ENCODE peak calls at places on chromosomes 1 and 21, in four cellular contexts. T is hepatocyte, M is AG09309, R is thyroid gland. V is an unnamed sample.

GRCh38 chr1:40372658-40373322 is 737 bp upstream of the SMAP2 start:
- DNase-seq in T (no peak), M (no peak), R (no peak), V (no peak)

GRCh38 chr1:27267153-27267552 is 32.7 kb downstream of the WDTC1 start:
- DNase-seq in T (no peak), M (no peak), R (no peak), V (peak)

GRCh38 chr1:102434421-102434820 is 437.7 kb upstream of the OLFM3 start:
- DNase-seq in T (peak), M (no peak), R (no peak), V (peak)

GRCh38 chr1:76018045-76018444 is 56.5 kb upstream of the ST6GALNAC3 start:
- DNase-seq in T (no peak), M (no peak), R (no peak), V (no peak)

GRCh38 chr21:43824250-43824882 is 35.0 kb downstream of the RRP1 start:
- DNase-seq in T (no peak), M (peak), R (no peak), V (no peak)

GRCh38 chr1:22031214-22031962 is 21.1 kb upstream of the CDC42 start:
- DNase-seq in T (peak), M (no peak), R (no peak), V (peak)

GRCh38 chr1:154178856-154179811 is 12.8 kb downstream of the TPM3 start:
- DNase-seq in T (peak), M (no peak), R (no peak), V (peak)

GRCh38 chr1:89757532-89757931 is 63.3 kb upstream of the LRRC8D start:
- DNase-seq in T (no peak), M (no peak), R (no peak), V (no peak)

GRCh38 chr21:15126948-15127347 is 62.1 kb upstream of the NRIP1 start:
- DNase-seq in T (no peak), M (no peak), R (no peak), V (no peak)

GRCh38 chr1:1290238-1290731 is 10.0 kb downstream of the SCNN1D start:
- DNase-seq in T (peak), M (no peak), R (no peak), V (no peak)

GRCh38 chr1:190170321-190170720 is 307.3 kb downstream of the BRINP3 start:
- DNase-seq in T (no peak), M (no peak), R (no peak), V (no peak)

GRCh38 chr1:183126528-183126927 is 59.5 kb upstream of the LAMC2 start:
- DNase-seq in T (no peak), M (no peak), R (no peak), V (no peak)

GRCh38 chr1:76576876-76577817 is 290.1 kb upstream of the ST6GALNAC5 start:
- DNase-seq in T (no peak), M (no peak), R (no peak), V (no peak)

GRCh38 chr1:162316187-162316586 is 60.5 kb downstream of the SPATA46 start:
- DNase-seq in T (no peak), M (no peak), R (no peak), V (no peak)

GRCh38 chr1:81706650-81707435 is 93.9 kb upstream of the ADGRL2 start:
- DNase-seq in T (no peak), M (no peak), R (no peak), V (no peak)

GRCh38 chr1:174352883-174353608 is 94.7 kb upstream of the GPR52 start:
- DNase-seq in T (no peak), M (no peak), R (no peak), V (no peak)

GRCh38 chr21:27480841-27481261 is 514.0 kb upstream of the ADAMTS5 start:
- DNase-seq in T (no peak), M (peak), R (no peak), V (no peak)

GRCh38 chr1:20430355-20431290 is 55.4 kb downstream of the CAMK2N1 start:
- DNase-seq in T (peak), M (no peak), R (peak), V (no peak)

GRCh38 chr1:84888753-84889152 is 4.3 kb downstream of the LPAR3 start:
- DNase-seq in T (no peak), M (no peak), R (no peak), V (no peak)

GRCh38 chr1:243257189-243257588 is 1.3 kb downstream of the SDCCAG8 start:
- DNase-seq in T (no peak), M (no peak), R (no peak), V (no peak)

GRCh38 chr1:211601982-211602644 is 23.2 kb upstream of the SLC30A1 start:
- DNase-seq in T (no peak), M (no peak), R (no peak), V (no peak)

GRCh38 chr1:205317311-205317917 is 4.1 kb downstream of the NUAK2 start:
- DNase-seq in T (peak), M (no peak), R (peak), V (peak)

GRCh38 chr21:46057710-46058241 is 40.1 kb upstream of the COL6A2 start:
- DNase-seq in T (no peak), M (no peak), R (no peak), V (no peak)

GRCh38 chr1:68819190-68819829 is 322.4 kb upstream of the DEPDC1 start:
- DNase-seq in T (peak), M (no peak), R (no peak), V (no peak)

GRCh38 chr1:228105269-228105995 is 2.3 kb upstream of the C1orf35 start:
- DNase-seq in T (no peak), M (no peak), R (no peak), V (peak)

GRCh38 chr1:117010310-117010969 is 8.9 kb downstream of the CD101 start:
- DNase-seq in T (no peak), M (no peak), R (no peak), V (no peak)

GRCh38 chr1:170445096-170445495 is 86.9 kb upstream of the GORAB start:
- DNase-seq in T (no peak), M (peak), R (no peak), V (no peak)

GRCh38 chr1:59552001-59552400 is 255.1 kb downstream of the FGGY start:
- DNase-seq in T (no peak), M (no peak), R (no peak), V (no peak)

GRCh38 chr1:85464497-85465098 is 361 bp downstream of the DDAH1 start:
- DNase-seq in T (peak), M (no peak), R (peak), V (peak)

GRCh38 chr1:225850370-225850769 is 31.8 kb downstream of the TMEM63A start:
- DNase-seq in T (no peak), M (no peak), R (no peak), V (no peak)

GRCh38 chr1:183871142-183871541 is 66.2 kb downstream of the RGL1 start:
- DNase-seq in T (peak), M (no peak), R (no peak), V (no peak)

GRCh38 chr1:47694011-47694890 is 256.4 kb downstream of the FOXD2 start:
- DNase-seq in T (no peak), M (no peak), R (no peak), V (no peak)

GRCh38 chr1:221217029-221217428 is 337.8 kb downstream of the HLX start:
- DNase-seq in T (no peak), M (no peak), R (no peak), V (no peak)

GRCh38 chr1:191662746-191663145 is 495.5 kb upstream of the RGS18 start:
- DNase-seq in T (no peak), M (no peak), R (no peak), V (no peak)

GRCh38 chr1:67144696-67145095 is 9.9 kb upstream of the C1orf141 start:
- DNase-seq in T (no peak), M (no peak), R (no peak), V (no peak)

GRCh38 chr1:66737836-66738235 is 14.4 kb upstream of the DYNLT5 start:
- DNase-seq in T (no peak), M (no peak), R (no peak), V (no peak)

GRCh38 chr1:179095377-179095776 is 13.5 kb downstream of the TOR3A start:
- DNase-seq in T (no peak), M (no peak), R (no peak), V (no peak)

GRCh38 chr1:109262231-109263010 is 13.1 kb downstream of the CELSR2 start:
- DNase-seq in T (no peak), M (no peak), R (no peak), V (no peak)

DNA sequence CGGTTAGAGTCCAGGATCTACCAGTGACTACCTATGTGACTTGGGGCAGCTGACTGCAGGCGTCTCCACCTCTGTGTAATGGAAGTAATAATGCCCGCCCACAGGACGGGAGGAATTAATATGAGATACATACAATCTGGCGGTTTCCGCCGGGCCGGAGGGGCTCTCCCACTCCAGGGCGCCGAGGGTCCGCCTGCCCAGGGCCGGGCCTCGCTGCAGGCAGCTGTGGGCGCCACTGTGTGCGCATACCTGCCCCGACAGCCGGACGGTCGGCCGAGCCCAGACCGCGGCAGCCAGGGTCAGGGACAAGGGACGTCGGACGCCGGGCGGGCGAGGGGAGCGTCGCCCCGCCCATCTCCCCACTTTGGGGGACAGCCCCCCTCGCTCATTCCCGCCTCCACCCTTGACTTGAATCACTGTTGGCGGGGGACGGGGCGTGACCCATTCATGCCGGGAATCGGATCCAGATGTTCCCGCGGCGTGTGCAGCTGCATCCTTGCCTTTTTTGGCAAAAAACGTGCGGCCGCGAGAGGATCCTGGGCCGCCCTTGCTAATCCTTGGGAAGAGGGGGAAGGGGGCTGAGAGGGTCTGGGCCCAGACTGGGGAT is 6.1 kb upstream of the SF3A3 start:
- DNase-seq in T (peak), M (peak), R (peak), V (peak)
- H3K4me3 ChIP-seq in T (no peak), M (peak), R (peak), V (no peak)

DNA sequence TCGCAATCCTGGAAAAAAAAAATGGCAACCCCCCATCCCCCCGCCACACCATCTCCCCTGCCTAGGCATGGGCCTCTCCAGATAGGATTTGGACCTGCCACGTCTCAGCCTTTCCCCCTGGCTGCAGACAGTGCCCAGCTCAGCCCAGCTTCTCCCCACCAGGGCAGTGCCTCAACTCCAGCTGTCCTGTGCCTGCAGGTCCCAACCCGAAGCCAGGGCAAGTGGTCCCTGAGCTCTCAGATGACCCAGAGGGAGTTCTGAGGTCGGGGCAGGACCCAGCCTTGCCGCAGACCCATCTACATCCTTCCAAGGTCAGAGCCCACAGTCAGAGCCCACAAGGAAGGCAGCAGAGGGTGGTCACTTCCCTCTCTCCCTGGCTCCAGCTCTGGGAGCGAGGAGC is 86.7 kb upstream of the POU3F1 start:
- DNase-seq in T (no peak), M (no peak), R (no peak), V (no peak)
- H3K4me3 ChIP-seq in T (no peak), M (no peak), R (no peak), V (no peak)

GRCh38 chr1:74591954-74592353 is 79.5 kb upstream of the LRRC53 start:
- DNase-seq in T (no peak), M (no peak), R (no peak), V (no peak)

GRCh38 chr1:74592580-74593355 is 80.4 kb upstream of the LRRC53 start:
- DNase-seq in T (no peak), M (no peak), R (no peak), V (no peak)

GRCh38 chr1:74593887-74594866 is 79.4 kb downstream of the ERICH3 start:
- DNase-seq in T (peak), M (no peak), R (peak), V (no peak)

GRCh38 chr1:74596770-74597169 is 76.8 kb downstream of the ERICH3 start:
- DNase-seq in T (no peak), M (no peak), R (no peak), V (no peak)
- H3K4me3 ChIP-seq in T (no peak), M (no peak), R (no peak), V (no peak)

GRCh38 chr1:151714820-151715725 is 1.5 kb downstream of the CELF3 start:
- DNase-seq in T (no peak), M (no peak), R (no peak), V (no peak)
- H3K4me3 ChIP-seq in T (no peak), M (no peak), R (no peak), V (no peak)

DNA sequence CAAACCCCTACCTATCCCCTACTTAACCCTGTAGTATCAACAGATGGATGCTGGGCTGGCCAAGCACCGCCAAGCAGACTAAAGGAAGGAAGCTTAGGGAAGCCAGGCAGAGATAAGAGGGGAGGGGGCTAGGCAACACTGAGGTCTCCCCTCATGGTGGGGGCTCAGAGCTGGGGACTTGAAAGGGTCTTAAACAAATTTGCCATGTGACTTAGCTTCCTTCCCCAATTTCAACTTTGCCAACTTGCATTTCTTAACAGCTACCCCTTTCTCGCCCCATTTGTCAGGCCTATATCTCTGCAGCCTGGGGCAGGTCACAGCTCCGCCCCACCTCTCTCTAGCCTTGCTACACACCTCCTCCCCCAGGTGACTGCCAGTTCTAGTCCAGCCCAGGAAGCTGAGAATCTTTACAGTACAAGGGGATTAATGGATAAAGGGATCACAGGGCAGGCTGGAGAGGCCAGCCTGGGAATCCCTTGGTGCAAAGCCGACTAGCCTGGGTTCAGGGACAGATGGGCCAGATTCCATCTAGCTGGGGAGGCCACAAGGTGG is 3.4 kb downstream of the KIF21B start:
- DNase-seq in T (no peak), M (no peak), R (no peak), V (peak)
- H3K4me3 ChIP-seq in T (no peak), M (no peak), R (no peak), V (no peak)

GRCh38 chr1:3651011-3651938 is 1.0 kb upstream of the TP73 start:
- DNase-seq in T (no peak), M (no peak), R (no peak), V (peak)
- H3K4me3 ChIP-seq in T (no peak), M (no peak), R (no peak), V (no peak)